ENCODE peak calls at places on chromosomes 13 and 19, in ten cellular contexts. G, H, P, U, L, B, Q, F, O and A are unnamed samples.

GRCh38 chr19:5339470-5339949 is 1.1 kb downstream of the PTPRS start:
- DNase-seq in P (no peak), B (peak; percentile 35), O (no peak), F (no peak), G (no peak), L (no peak), U (no peak), H (no peak), Q (no peak), A (no peak)

GRCh38 chr13:30017880-30018279 is 167.5 kb upstream of the UBL3 start:
- DNase-seq in U (no peak), G (no peak), L (no peak), P (no peak), Q (no peak), O (no peak), H (no peak), F (no peak), B (no peak), A (no peak)

GRCh38 chr19:48755787-48756674 is 707 bp downstream of the FGF21 start:
- DNase-seq in F (no peak), U (no peak), L (peak; percentile 7), P (no peak), O (no peak), B (no peak), H (no peak), G (no peak), Q (no peak), A (no peak)

GRCh38 chr13:29081036-29081435 is 260.9 kb downstream of the MTUS2 start:
- DNase-seq in H (no peak), F (no peak), Q (peak; percentile 76), O (no peak), P (no peak), L (no peak), U (peak; percentile 1), B (no peak), G (no peak), A (no peak)

GRCh38 chr13:98742961-98743360 is 9.5 kb downstream of the SLC15A1 start:
- DNase-seq in U (no peak), H (no peak), B (no peak), G (no peak), F (no peak), L (no peak), Q (no peak), P (no peak), O (no peak), A (no peak)

GRCh38 chr13:112657850-112658445 is 31.9 kb upstream of the ATP11A start:
- DNase-seq in L (peak; percentile 19), O (peak; percentile 37), U (peak; percentile 61), G (no peak), B (no peak), H (no peak), Q (no peak), F (peak; percentile 7), P (no peak), A (no peak)

GRCh38 chr13:79874396-79875360 is 393.7 kb downstream of the NDFIP2 start:
- DNase-seq in H (peak; percentile 53), Q (no peak), L (no peak), U (peak; percentile 11), F (no peak), B (no peak), G (no peak), P (no peak), O (no peak), A (no peak)

GRCh38 chr13:29471551-29471950 is 123.9 kb downstream of the SLC7A1 start:
- DNase-seq in P (no peak), F (no peak), B (no peak), G (no peak), O (no peak), L (no peak), H (no peak), Q (no peak), U (no peak), A (no peak)

GRCh38 chr19:44841255-44841654 is 4.8 kb upstream of the NECTIN2 start:
- DNase-seq in H (no peak), Q (no peak), O (no peak), G (no peak), L (no peak), U (no peak), B (no peak), P (no peak), F (no peak), A (no peak)

GRCh38 chr19:56086671-56087430 is 34.2 kb downstream of the ZNF787 start:
- DNase-seq in F (no peak), P (no peak), Q (no peak), L (no peak), H (no peak), B (no peak), G (no peak), O (no peak), U (no peak), A (no peak)

GRCh38 chr13:105446197-105446596 is 1089.3 kb downstream of the EFNB2 start:
- DNase-seq in U (peak; percentile 5), Q (no peak), F (no peak), B (no peak), L (no peak), G (no peak), H (no peak), O (no peak), P (no peak), A (no peak)

GRCh38 chr19:49073514-49074378 is 1.2 kb upstream of the KCNA7 start:
- DNase-seq in B (no peak), L (no peak), F (no peak), U (no peak), P (no peak), Q (peak; percentile 25), G (no peak), O (no peak), H (no peak), A (no peak)

GRCh38 chr13:35984287-35984686 is 146.9 kb downstream of the DCLK1 start:
- DNase-seq in F (no peak), P (no peak), U (no peak), H (no peak), Q (no peak), O (no peak), L (no peak), B (no peak), G (no peak), A (no peak)

GRCh38 chr19:12841094-12841493 is 2.8 kb downstream of the MAST1 start:
- DNase-seq in U (no peak), L (peak; percentile 60), P (no peak), G (no peak), O (no peak), H (peak; percentile 56), Q (peak; percentile 0), F (no peak), B (no peak), A (no peak)

GRCh38 chr13:23541221-23541620 is 29.0 kb upstream of the TNFRSF19 start:
- DNase-seq in L (no peak), B (no peak), G (no peak), P (no peak), Q (no peak), O (peak; percentile 28), F (no peak), U (no peak), H (no peak), A (no peak)

GRCh38 chr19:48630289-48631036 is 6.7 kb downstream of the DBP start:
- DNase-seq in P (no peak), O (no peak), H (no peak), G (no peak), B (peak; percentile 81), Q (no peak), U (no peak), F (no peak), L (peak; percentile 62), A (no peak)

GRCh38 chr13:44116562-44117315 is 237.0 kb downstream of the LACC1 start:
- DNase-seq in F (no peak), U (peak; percentile 3), O (no peak), H (no peak), G (no peak), B (no peak), Q (peak; percentile 15), L (no peak), P (no peak), A (no peak)

GRCh38 chr19:3520166-3521103 is 14.3 kb downstream of the FZR1 start:
- DNase-seq in U (no peak), Q (no peak), H (no peak), G (no peak), B (no peak), O (no peak), L (no peak), P (no peak), F (no peak), A (peak; percentile 86)

GRCh38 chr19:56167064-56167578 is 8.7 kb upstream of the GALP start:
- DNase-seq in H (no peak), L (no peak), F (no peak), O (no peak), B (no peak), U (no peak), G (no peak), P (peak; percentile 46), Q (no peak), A (no peak)

GRCh38 chr19:32168111-32168510 is 177.3 kb upstream of the ZNF507 start:
- DNase-seq in P (no peak), L (no peak), B (no peak), G (no peak), Q (no peak), O (no peak), U (no peak), H (no peak), F (no peak), A (no peak)

GRCh38 chr19:3366761-3367571 is 583 bp downstream of the NFIC start:
- DNase-seq in L (peak; percentile 76), B (peak; percentile 81), H (no peak), O (peak; percentile 18), G (peak; percentile 20), U (no peak), F (no peak), Q (peak; percentile 77), P (no peak), A (no peak)

GRCh38 chr19:13005253-13005652 is 10.0 kb downstream of the NFIX start:
- DNase-seq in O (no peak), L (no peak), Q (no peak), P (no peak), G (no peak), H (no peak), U (no peak), B (no peak), F (no peak), A (no peak)

GRCh38 chr13:34300559-34300958 is 482.6 kb downstream of the RFC3 start:
- DNase-seq in F (no peak), O (no peak), Q (no peak), B (no peak), P (no peak), U (no peak), L (no peak), H (no peak), G (no peak), A (no peak)

GRCh38 chr19:42872608-42873007 is 6.9 kb downstream of the PSG1 start:
- DNase-seq in Q (no peak), H (no peak), G (no peak), F (no peak), O (no peak), U (no peak), P (no peak), L (no peak), B (no peak), A (no peak)

GRCh38 chr19:10615429-10616023 is 9.8 kb upstream of the SLC44A2 start:
- DNase-seq in U (no peak), H (no peak), O (no peak), L (no peak), P (no peak), Q (no peak), B (no peak), G (no peak), F (no peak), A (no peak)

GRCh38 chr13:21657538-21657937 is 13.3 kb upstream of the FGF9 start:
- DNase-seq in B (no peak), L (no peak), F (no peak), G (no peak), P (no peak), H (no peak), Q (no peak), O (peak; percentile 36), U (peak; percentile 43), A (no peak)

GRCh38 chr19:488505-489417 is 7.5 kb upstream of the MADCAM1 start:
- DNase-seq in B (peak; percentile 96), L (peak; percentile 96), P (peak; percentile 94), O (peak; percentile 96), F (peak; percentile 68), G (peak; percentile 91), U (peak; percentile 95), Q (peak; percentile 96), H (peak; percentile 94), A (peak; percentile 79)

GRCh38 chr19:42280761-42281174 is 11.7 kb downstream of the CIC start:
- DNase-seq in L (no peak), U (peak; percentile 21), P (no peak), O (no peak), F (no peak), Q (no peak), G (no peak), B (peak; percentile 83), H (peak; percentile 72), A (no peak)